ENCODE peak calls at places on chromosomes 13 and 19, in seven cellular contexts. W, P, G, I, Q, H and Z are unnamed samples.

GRCh38 chr13:62356977-62357376 is 941.3 kb upstream of the PCDH20 start:
- DNase-seq in W (no peak), P (no peak), G (no peak), I (no peak), Q (no peak), H (no peak), Z (no peak)

GRCh38 chr19:9251236-9251635 is 506 bp downstream of the OR7E24 start:
- DNase-seq in W (no peak), P (no peak), G (no peak), I (no peak), Q (no peak), H (no peak), Z (no peak)

GRCh38 chr13:100987993-100988392 is 313.4 kb upstream of the TMTC4 start:
- DNase-seq in W (peak), P (no peak), G (peak), I (no peak), Q (no peak), H (peak), Z (peak)

GRCh38 chr19:658916-659839 is 3.8 kb downstream of the RNF126 start:
- DNase-seq in W (no peak), P (no peak), G (peak), I (no peak), Q (no peak), H (no peak), Z (no peak)

GRCh38 chr13:24614306-24615080 is 65.7 kb upstream of the ATP12A start:
- DNase-seq in W (no peak), P (no peak), G (no peak), I (no peak), Q (no peak), H (no peak), Z (no peak)

GRCh38 chr19:41870401-41870873 is 6.6 kb upstream of the CD79A start:
- DNase-seq in W (peak), P (no peak), G (peak), I (no peak), Q (no peak), H (no peak), Z (no peak)

GRCh38 chr13:49499889-49500660 is 4.3 kb downstream of the PHF11 start:
- DNase-seq in W (peak), P (no peak), G (peak), I (peak), Q (no peak), H (no peak), Z (no peak)

GRCh38 chr13:59890064-59890463 is 273.7 kb downstream of the DIAPH3 start:
- DNase-seq in W (peak), P (no peak), G (peak), I (no peak), Q (no peak), H (no peak), Z (no peak)

GRCh38 chr19:31338069-31338767 is 11.0 kb downstream of the TSHZ3 start:
- DNase-seq in W (peak), P (peak), G (peak), I (no peak), Q (no peak), H (peak), Z (peak)

GRCh38 chr19:3788991-3789778 is 3.0 kb upstream of the MATK start:
- DNase-seq in W (no peak), P (no peak), G (no peak), I (no peak), Q (no peak), H (peak), Z (no peak)

GRCh38 chr13:94481966-94482365 is 2.5 kb upstream of the DCT start:
- DNase-seq in W (peak), P (no peak), G (peak), I (no peak), Q (no peak), H (no peak), Z (no peak)

GRCh38 chr19:10780368-10780767 is 55.6 kb downstream of the TMED1 start:
- DNase-seq in W (peak), P (no peak), G (peak), I (no peak), Q (no peak), H (no peak), Z (no peak)

GRCh38 chr19:35557539-35558399 is 5.7 kb downstream of the ATP4A start:
- DNase-seq in W (peak), P (peak), G (peak), I (no peak), Q (peak), H (peak), Z (peak)

GRCh38 chr13:27924529-27925141 is 4.8 kb downstream of the PDX1 start:
- DNase-seq in W (no peak), P (no peak), G (no peak), I (no peak), Q (peak), H (peak), Z (peak)

GRCh38 chr13:48596128-48596429 is 57.6 kb upstream of the CYSLTR2 start:
- DNase-seq in W (no peak), P (no peak), G (no peak), I (no peak), Q (no peak), H (no peak), Z (no peak)

GRCh38 chr19:18346091-18346490 is 5.7 kb downstream of the PGPEP1 start:
- DNase-seq in W (no peak), P (no peak), G (no peak), I (no peak), Q (no peak), H (peak), Z (no peak)

GRCh38 chr13:100314132-100314910 is 225.4 kb downstream of the PCCA start:
- DNase-seq in W (no peak), P (no peak), G (no peak), I (no peak), Q (no peak), H (no peak), Z (no peak)

GRCh38 chr19:13843104-13843921 is 33.6 kb upstream of the NANOS3 start:
- DNase-seq in W (peak), P (no peak), G (peak), I (no peak), Q (no peak), H (peak), Z (peak)

GRCh38 chr19:5060591-5061339 is 91.9 kb downstream of the KDM4B start:
- DNase-seq in W (no peak), P (no peak), G (no peak), I (no peak), Q (no peak), H (no peak), Z (peak)

GRCh38 chr19:5147074-5147970 is 178.4 kb downstream of the KDM4B start:
- DNase-seq in W (no peak), P (no peak), G (no peak), I (no peak), Q (no peak), H (no peak), Z (no peak)

GRCh38 chr13:38542601-38543000 is 144.3 kb upstream of the FREM2 start:
- DNase-seq in W (peak), P (no peak), G (no peak), I (no peak), Q (no peak), H (no peak), Z (no peak)

GRCh38 chr19:27876489-27876888 is 1336.5 kb downstream of the UQCRFS1 start:
- DNase-seq in W (no peak), P (no peak), G (no peak), I (no peak), Q (no peak), H (no peak), Z (no peak)

GRCh38 chr19:14555918-14556661 is 15.8 kb downstream of the NDUFB7 start:
- DNase-seq in W (peak), P (no peak), G (no peak), I (no peak), Q (peak), H (peak), Z (no peak)

GRCh38 chr19:27746691-27747380 is 1466.1 kb downstream of the UQCRFS1 start:
- DNase-seq in W (no peak), P (peak), G (peak), I (peak), Q (peak), H (peak), Z (peak)

GRCh38 chr13:110938662-110939421 is 24.0 kb upstream of the ANKRD10 start:
- DNase-seq in W (no peak), P (no peak), G (no peak), I (no peak), Q (no peak), H (no peak), Z (no peak)

GRCh38 chr19:58007285-58007684 is 4.7 kb upstream of the ZNF606 start:
- DNase-seq in W (no peak), P (no peak), G (no peak), I (no peak), Q (no peak), H (peak), Z (no peak)

GRCh38 chr13:99442273-99442895 is 58.9 kb upstream of the TM9SF2 start:
- DNase-seq in W (peak), P (peak), G (peak), I (peak), Q (peak), H (no peak), Z (peak)

GRCh38 chr19:21101511-21102242 is 19.7 kb downstream of the ZNF714 start:
- DNase-seq in W (no peak), P (no peak), G (no peak), I (no peak), Q (no peak), H (no peak), Z (no peak)

GRCh38 chr13:42110410-42111155 is 62.1 kb downstream of the DGKH start:
- DNase-seq in W (peak), P (peak), G (peak), I (peak), Q (peak), H (no peak), Z (peak)

GRCh38 chr19:24086974-24087595 is at the start of gene ZNF254:
- DNase-seq in W (peak), P (peak), G (peak), I (no peak), Q (peak), H (peak), Z (peak)

GRCh38 chr13:84528408-84529055 is 646.3 kb upstream of the SLITRK1 start:
- DNase-seq in W (no peak), P (no peak), G (no peak), I (no peak), Q (no peak), H (no peak), Z (no peak)

GRCh38 chr13:111974065-111974640 is 92.8 kb upstream of the SOX1 start:
- DNase-seq in W (no peak), P (no peak), G (no peak), I (no peak), Q (no peak), H (no peak), Z (no peak)

GRCh38 chr13:77637583-77637982 is 59.9 kb upstream of the SLAIN1 start:
- DNase-seq in W (no peak), P (no peak), G (no peak), I (no peak), Q (no peak), H (no peak), Z (peak)

GRCh38 chr13:95226932-95227718 is 74.1 kb downstream of the ABCC4 start:
- DNase-seq in W (no peak), P (no peak), G (no peak), I (peak), Q (peak), H (no peak), Z (no peak)

GRCh38 chr13:49904729-49905456 is 31.2 kb downstream of the SPRYD7 start:
- DNase-seq in W (no peak), P (no peak), G (no peak), I (no peak), Q (no peak), H (no peak), Z (no peak)

GRCh38 chr13:99979453-99980200 is 2.0 kb upstream of the ZIC2 start:
- DNase-seq in W (no peak), P (no peak), G (no peak), I (no peak), Q (no peak), H (peak), Z (peak)

GRCh38 chr19:9498183-9498902 is at the start of gene ZNF560:
- DNase-seq in W (peak), P (no peak), G (peak), I (no peak), Q (peak), H (peak), Z (no peak)